ENCODE peak calls at places on chromosome 11, in four cellular contexts. One of them, this sample, is unnamed. For H3K27me3, the result is how much of the 10 kb centered on the place peaks cover.

GRCh38 chr11:72100009-72100408 is 3.1 kb downstream of the LAMTOR1 start:
- DNase-seq in cardiac muscle cell: no peak
- DNase-seq in K562: peak
- DNase-seq in neural progenitor cell: no peak
- DNase-seq in this sample: no peak

GRCh38 chr11:27916541-27917100 is 191.3 kb downstream of the KIF18A start:
- DNase-seq in neural progenitor cell: no peak
- DNase-seq in cardiac muscle cell: no peak
- DNase-seq in K562: no peak
- DNase-seq in this sample: no peak

GRCh38 chr11:23497040-23497439 is 636.8 kb upstream of the CCDC179 start:
- DNase-seq in K562: no peak
- DNase-seq in neural progenitor cell: no peak
- DNase-seq in cardiac muscle cell: no peak
- DNase-seq in this sample: no peak

GRCh38 chr11:68750197-68750987 is 928 bp downstream of the TESMIN start:
- DNase-seq in neural progenitor cell: peak
- DNase-seq in cardiac muscle cell: no peak
- DNase-seq in K562: no peak
- DNase-seq in this sample: peak

GRCh38 chr11:2194877-2195755 is 23.5 kb upstream of the TH start:
- DNase-seq in cardiac muscle cell: peak
- DNase-seq in neural progenitor cell: peak
- DNase-seq in K562: peak
- DNase-seq in this sample: peak

GRCh38 chr11:83682645-83682973 is 396.4 kb upstream of the CCDC90B start:
- DNase-seq in K562: peak
- DNase-seq in cardiac muscle cell: peak
- DNase-seq in neural progenitor cell: no peak
- DNase-seq in this sample: no peak

GRCh38 chr11:87179621-87180020 is 141.9 kb downstream of the TMEM135 start:
- DNase-seq in neural progenitor cell: no peak
- DNase-seq in K562: no peak
- DNase-seq in cardiac muscle cell: no peak
- DNase-seq in this sample: no peak

GRCh38 chr11:7538023-7538422 is 24.2 kb downstream of the PPFIBP2 start:
- DNase-seq in K562: no peak
- DNase-seq in cardiac muscle cell: no peak
- DNase-seq in neural progenitor cell: no peak
- DNase-seq in this sample: no peak

GRCh38 chr11:60987577-60988277 is 16.2 kb downstream of the CD6 start:
- DNase-seq in neural progenitor cell: no peak
- DNase-seq in cardiac muscle cell: no peak
- DNase-seq in K562: no peak
- DNase-seq in this sample: peak

GRCh38 chr11:14974021-14974698 is 2.0 kb upstream of the CALCA start:
- DNase-seq in K562: no peak
- DNase-seq in neural progenitor cell: peak
- DNase-seq in cardiac muscle cell: peak
- DNase-seq in this sample: no peak

GRCh38 chr11:111918390-111919256 is at the start of gene C11orf52:
- DNase-seq in K562: peak
- DNase-seq in cardiac muscle cell: peak
- DNase-seq in neural progenitor cell: peak
- DNase-seq in this sample: no peak

GRCh38 chr11:116234989-116235567 is 537.7 kb downstream of the BUD13 start:
- DNase-seq in cardiac muscle cell: no peak
- DNase-seq in neural progenitor cell: no peak
- DNase-seq in K562: no peak
- DNase-seq in this sample: no peak

GRCh38 chr11:122664188-122664587 is 8.7 kb downstream of the UBASH3B start:
- DNase-seq in cardiac muscle cell: no peak
- DNase-seq in K562: no peak
- DNase-seq in neural progenitor cell: no peak
- DNase-seq in this sample: no peak

GRCh38 chr11:112770017-112770416 is 191.2 kb upstream of the NCAM1 start:
- DNase-seq in K562: no peak
- DNase-seq in neural progenitor cell: no peak
- DNase-seq in cardiac muscle cell: no peak
- DNase-seq in this sample: no peak

GRCh38 chr11:29005401-29005980 is 897.3 kb downstream of the METTL15 start:
- DNase-seq in neural progenitor cell: peak
- DNase-seq in K562: no peak
- DNase-seq in cardiac muscle cell: no peak
- DNase-seq in this sample: no peak

GRCh38 chr11:91164452-91164822 is 941.6 kb upstream of the CHORDC1 start:
- DNase-seq in neural progenitor cell: no peak
- DNase-seq in K562: no peak
- DNase-seq in cardiac muscle cell: no peak
- DNase-seq in this sample: no peak

GRCh38 chr11:35598254-35599125 is 19.8 kb upstream of the FJX1 start:
- DNase-seq in K562: no peak
- DNase-seq in neural progenitor cell: no peak
- DNase-seq in cardiac muscle cell: no peak
- DNase-seq in this sample: no peak

GRCh38 chr11:24391165-24391564 is 105.7 kb upstream of the LUZP2 start:
- DNase-seq in cardiac muscle cell: no peak
- DNase-seq in K562: no peak
- DNase-seq in neural progenitor cell: no peak
- DNase-seq in this sample: no peak

GRCh38 chr11:133047036-133047800 is 485.1 kb downstream of the OPCML start:
- DNase-seq in cardiac muscle cell: no peak
- DNase-seq in neural progenitor cell: no peak
- DNase-seq in K562: no peak
- DNase-seq in this sample: no peak

GRCh38 chr11:31690041-31690440 is 121.1 kb downstream of the PAX6 start:
- DNase-seq in cardiac muscle cell: no peak
- DNase-seq in K562: no peak
- DNase-seq in neural progenitor cell: no peak
- DNase-seq in this sample: no peak

GRCh38 chr11:101010899-101011298 is 118.7 kb downstream of the PGR start:
- DNase-seq in K562: no peak
- DNase-seq in neural progenitor cell: peak
- DNase-seq in cardiac muscle cell: no peak
- DNase-seq in this sample: no peak

GRCh38 chr11:48031602-48032001 is 51.2 kb downstream of the PTPRJ start:
- DNase-seq in K562: no peak
- DNase-seq in neural progenitor cell: no peak
- DNase-seq in cardiac muscle cell: no peak
- DNase-seq in this sample: no peak

GRCh38 chr11:61491736-61492395 is 16.7 kb upstream of the LRRC10B start:
- DNase-seq in K562: no peak
- DNase-seq in cardiac muscle cell: no peak
- DNase-seq in neural progenitor cell: no peak
- DNase-seq in this sample: no peak

GRCh38 chr11:85628771-85629341 is 463 bp downstream of the TMEM126B start:
- DNase-seq in cardiac muscle cell: no peak
- DNase-seq in K562: no peak
- DNase-seq in neural progenitor cell: peak
- DNase-seq in this sample: no peak

GRCh38 chr11:62492586-62492985 is 54.0 kb downstream of the AHNAK start:
- DNase-seq in cardiac muscle cell: no peak
- DNase-seq in K562: no peak
- DNase-seq in neural progenitor cell: no peak
- DNase-seq in this sample: no peak

GRCh38 chr11:83303358-83303757 is 17.2 kb upstream of the CCDC90B start:
- DNase-seq in K562: no peak
- DNase-seq in cardiac muscle cell: no peak
- DNase-seq in neural progenitor cell: no peak
- DNase-seq in this sample: no peak

GRCh38 chr11:103051986-103052385 is 40.0 kb downstream of the DCUN1D5 start:
- DNase-seq in neural progenitor cell: no peak
- DNase-seq in cardiac muscle cell: no peak
- DNase-seq in K562: no peak
- DNase-seq in this sample: no peak

DNA sequence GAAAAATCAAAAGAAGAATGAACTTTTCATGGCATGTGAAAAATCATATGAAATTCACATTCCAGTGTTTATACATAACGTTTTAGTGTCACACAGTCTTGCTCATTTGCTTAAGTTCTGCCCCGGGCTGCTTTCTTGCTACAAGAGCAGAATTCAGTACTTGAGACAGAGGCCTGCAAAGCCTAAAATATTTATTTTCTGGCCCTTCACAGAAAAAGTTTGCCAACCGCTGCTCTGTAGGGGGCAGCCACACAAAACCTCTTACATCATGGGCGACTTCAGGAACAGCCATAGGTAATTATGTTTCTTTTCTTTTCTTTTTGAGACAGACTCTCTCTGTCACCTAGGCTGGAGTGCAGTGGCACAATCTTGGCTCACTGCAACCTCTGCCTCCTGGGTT is 1.0 kb upstream of the ATG2A start:
- DNase-seq in K562: peak
- DNase-seq in cardiac muscle cell: peak
- DNase-seq in neural progenitor cell: peak
- DNase-seq in this sample: peak
- H3K27ac ChIP-seq in K562: peak
- H3K27ac ChIP-seq in cardiac muscle cell: peak
- H3K27ac ChIP-seq in neural progenitor cell: peak
- H3K27ac ChIP-seq in this sample: peak

GRCh38 chr11:45687836-45688235 is 22.4 kb upstream of the CHST1 start:
- DNase-seq in K562: no peak
- DNase-seq in neural progenitor cell: no peak
- DNase-seq in cardiac muscle cell: no peak
- DNase-seq in this sample: no peak

GRCh38 chr11:45688472-45689033 is 23.1 kb upstream of the CHST1 start:
- DNase-seq in cardiac muscle cell: no peak
- DNase-seq in K562: no peak
- DNase-seq in neural progenitor cell: no peak
- DNase-seq in this sample: no peak

GRCh38 chr11:45683285-45684058 is 18.1 kb upstream of the CHST1 start:
- DNase-seq in K562: no peak
- DNase-seq in cardiac muscle cell: peak
- DNase-seq in neural progenitor cell: no peak
- DNase-seq in this sample: no peak

GRCh38 chr11:45685976-45686375 is 20.6 kb upstream of the CHST1 start:
- DNase-seq in neural progenitor cell: no peak
- DNase-seq in K562: no peak
- DNase-seq in cardiac muscle cell: peak
- DNase-seq in this sample: no peak

DNA sequence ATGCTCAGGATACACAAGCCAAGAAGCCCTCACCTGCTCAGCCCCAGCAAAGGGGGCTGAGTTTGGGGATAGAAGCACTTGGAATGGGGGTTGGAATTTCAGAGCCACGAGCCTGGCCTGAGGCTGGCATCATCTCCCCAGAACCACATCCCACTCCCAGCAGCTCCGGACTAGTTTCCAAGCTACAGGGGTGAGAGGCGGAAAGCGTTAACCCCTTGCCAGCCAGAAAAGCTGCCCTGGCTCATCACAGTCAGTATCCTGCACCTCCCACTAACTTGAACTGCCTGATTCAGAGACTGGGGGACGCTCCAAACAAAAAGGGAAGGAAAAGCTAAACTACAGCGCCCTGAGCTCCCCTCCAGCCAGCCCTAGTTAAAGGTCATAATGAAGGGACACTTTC is 19.0 kb upstream of the CHST1 start:
- DNase-seq in neural progenitor cell: no peak
- DNase-seq in K562: no peak
- DNase-seq in cardiac muscle cell: no peak
- DNase-seq in this sample: no peak
- H3K27me3 ChIP-seq in neural progenitor cell: under half
- H3K27me3 ChIP-seq in K562: under half
- H3K27me3 ChIP-seq in cardiac muscle cell: under half
- H3K27me3 ChIP-seq in this sample: under half

GRCh38 chr11:76919887-76920746 is 59.4 kb downstream of the ACER3 start:
- DNase-seq in neural progenitor cell: peak
- DNase-seq in K562: peak
- DNase-seq in cardiac muscle cell: peak
- DNase-seq in this sample: peak
- H3K4me3 ChIP-seq in neural progenitor cell: no peak
- H3K4me3 ChIP-seq in K562: no peak
- H3K4me3 ChIP-seq in cardiac muscle cell: no peak
- H3K4me3 ChIP-seq in this sample: peak

GRCh38 chr11:11964774-11965150 is 43.7 kb downstream of the DKK3 start:
- DNase-seq in K562: no peak
- DNase-seq in cardiac muscle cell: no peak
- DNase-seq in neural progenitor cell: no peak
- DNase-seq in this sample: no peak
- H3K27ac ChIP-seq in K562: no peak
- H3K27ac ChIP-seq in cardiac muscle cell: no peak
- H3K27ac ChIP-seq in neural progenitor cell: no peak
- H3K27ac ChIP-seq in this sample: no peak

GRCh38 chr11:75665126-75665525 is 3.7 kb downstream of the MAP6 start:
- DNase-seq in K562: no peak
- DNase-seq in neural progenitor cell: no peak
- DNase-seq in cardiac muscle cell: no peak
- DNase-seq in this sample: no peak
- H3K27me3 ChIP-seq in K562: under half
- H3K27me3 ChIP-seq in neural progenitor cell: half or more
- H3K27me3 ChIP-seq in cardiac muscle cell: half or more
- H3K27me3 ChIP-seq in this sample: under half

DNA sequence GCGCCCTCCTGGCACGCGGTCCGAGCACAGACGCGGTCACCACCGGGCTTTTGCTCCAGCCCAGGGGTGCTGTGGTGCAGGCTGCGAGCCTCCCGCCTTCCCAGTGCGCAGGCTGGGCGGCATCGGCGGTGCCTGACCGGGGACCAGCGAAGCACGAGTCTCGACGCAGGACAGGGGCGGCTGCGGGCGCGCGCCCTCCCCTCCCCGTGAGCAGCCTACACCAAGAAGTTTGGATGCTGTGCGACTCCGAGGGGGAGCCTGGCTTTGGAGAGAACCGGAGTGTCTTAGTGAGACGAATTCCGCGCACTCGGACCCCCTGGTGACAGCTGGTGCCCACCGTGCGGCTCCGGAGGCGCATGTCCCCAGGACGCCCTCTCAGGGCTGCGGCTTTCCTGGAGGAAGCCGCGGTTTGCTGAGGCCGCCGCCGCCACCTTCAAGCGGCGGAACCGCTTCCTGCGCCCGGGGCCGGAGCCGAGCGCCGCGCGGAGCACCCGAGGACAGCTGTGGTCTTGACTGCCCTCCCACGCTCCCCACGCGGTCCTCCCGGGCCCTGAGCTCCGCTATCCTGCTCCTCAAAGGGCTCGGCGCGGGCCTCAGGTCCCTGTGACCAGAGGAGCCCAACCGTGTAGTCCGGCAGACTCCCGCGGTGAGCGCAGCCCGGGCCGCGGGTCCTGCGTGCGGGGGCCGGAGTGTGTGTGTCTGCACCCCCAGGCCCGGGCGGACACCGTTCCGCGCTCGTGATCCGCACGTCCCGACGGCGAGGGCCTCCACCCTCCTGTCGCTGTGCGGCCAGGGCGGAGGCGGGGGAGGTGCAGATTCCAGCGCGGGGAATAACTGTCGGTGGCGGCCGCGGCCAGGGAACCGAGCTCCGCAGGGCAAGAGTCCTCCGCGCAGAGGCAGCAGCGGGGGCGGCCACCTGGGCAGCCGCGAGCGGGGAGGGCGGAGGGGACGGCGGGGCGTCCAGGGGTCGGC is 1.7 kb downstream of the FGF3 start:
- DNase-seq in cardiac muscle cell: peak
- DNase-seq in neural progenitor cell: peak
- DNase-seq in K562: no peak
- DNase-seq in this sample: no peak
- H3K4me3 ChIP-seq in cardiac muscle cell: peak
- H3K4me3 ChIP-seq in neural progenitor cell: peak
- H3K4me3 ChIP-seq in K562: no peak
- H3K4me3 ChIP-seq in this sample: no peak